ENCODE peak calls at places on chromosome 22, in six cellular contexts. W, M, G, F, A and V are unnamed samples.
A peak's percentile ranks its signal among the peaks of the same experiment; 100 is the strongest.

GRCh38 chr22:43209971-43210370 is 23.0 kb upstream of the TTLL12 start:
- DNase-seq in W (no peak), M (no peak), G (no peak), F (no peak), A (no peak), V (no peak)

GRCh38 chr22:38700271-38700788 is 413 bp downstream of the JOSD1 start:
- DNase-seq in W (no peak), M (no peak), G (peak; percentile 35), F (no peak), A (no peak), V (no peak)

GRCh38 chr22:39518996-39519680 is 1.2 kb upstream of the ATF4 start:
- DNase-seq in W (peak; percentile 62), M (no peak), G (no peak), F (no peak), A (no peak), V (no peak)

GRCh38 chr22:39363751-39364484 is 14.1 kb downstream of the SYNGR1 start:
- DNase-seq in W (peak; percentile 44), M (no peak), G (no peak), F (no peak), A (no peak), V (no peak)

GRCh38 chr22:38426628-38427027 is 28.4 kb downstream of the KCNJ4 start:
- DNase-seq in W (no peak), M (no peak), G (no peak), F (no peak), A (no peak), V (no peak)

GRCh38 chr22:49963647-49964026 is 3.1 kb downstream of the PIM3 start:
- DNase-seq in W (no peak), M (no peak), G (no peak), F (no peak), A (no peak), V (no peak)

GRCh38 chr22:20980938-20981722 is 967 bp upstream of the LZTR1 start:
- DNase-seq in W (no peak), M (no peak), G (no peak), F (no peak), A (no peak), V (no peak)

GRCh38 chr22:23370251-23370650 is 189.9 kb downstream of the BCR start:
- DNase-seq in W (no peak), M (no peak), G (no peak), F (peak; percentile 11), A (no peak), V (no peak)

GRCh38 chr22:23094695-23095466 is 24.6 kb downstream of the GNAZ start:
- DNase-seq in W (no peak), M (no peak), G (no peak), F (no peak), A (no peak), V (no peak)

GRCh38 chr22:47442821-47443220 is 680.4 kb downstream of the TBC1D22A start:
- DNase-seq in W (no peak), M (no peak), G (no peak), F (no peak), A (no peak), V (no peak)

GRCh38 chr22:50737728-50738648 is at the start of gene ACR:
- DNase-seq in W (no peak), M (no peak), G (no peak), F (no peak), A (no peak), V (no peak)

GRCh38 chr22:48899523-48900326 is 927.9 kb downstream of the BRD1 start:
- DNase-seq in W (no peak), M (no peak), G (no peak), F (no peak), A (no peak), V (no peak)

GRCh38 chr22:29840498-29840897 is 2.4 kb upstream of the ASCC2 start:
- DNase-seq in W (peak; percentile 61), M (no peak), G (no peak), F (no peak), A (no peak), V (no peak)

GRCh38 chr22:29660021-29660420 is 56.6 kb downstream of the NF2 start:
- DNase-seq in W (no peak), M (no peak), G (no peak), F (no peak), A (no peak), V (no peak)

GRCh38 chr22:41576877-41577276 is 12.8 kb downstream of the PMM1 start:
- DNase-seq in W (peak; percentile 78), M (peak; percentile 66), G (peak; percentile 82), F (peak; percentile 85), A (no peak), V (peak; percentile 50)

GRCh38 chr22:50730941-50731661 is 6.9 kb upstream of the ACR start:
- DNase-seq in W (no peak), M (no peak), G (no peak), F (peak; percentile 54), A (no peak), V (no peak)

GRCh38 chr22:25853078-25853477 is 111.1 kb downstream of the MYO18B start:
- DNase-seq in W (peak; percentile 7), M (no peak), G (no peak), F (no peak), A (no peak), V (no peak)

GRCh38 chr22:21937821-21938070 is 14.9 kb downstream of the PPM1F start:
- DNase-seq in W (no peak), M (no peak), G (no peak), F (no peak), A (no peak), V (no peak)

GRCh38 chr22:45425101-45425500 is 11.6 kb downstream of the RIBC2 start:
- DNase-seq in W (no peak), M (no peak), G (no peak), F (no peak), A (no peak), V (no peak)

GRCh38 chr22:49251371-49251770 is 576.3 kb downstream of the BRD1 start:
- DNase-seq in W (no peak), M (no peak), G (no peak), F (no peak), A (no peak), V (no peak)

GRCh38 chr22:37465721-37466120 is 20.5 kb downstream of the MFNG start:
- DNase-seq in W (no peak), M (no peak), G (no peak), F (no peak), A (no peak), V (no peak)

GRCh38 chr22:45518580-45518991 is 15.9 kb downstream of the FBLN1 start:
- DNase-seq in W (no peak), M (no peak), G (peak; percentile 24), F (no peak), A (no peak), V (no peak)

GRCh38 chr22:49238181-49239141 is 589.2 kb downstream of the BRD1 start:
- DNase-seq in W (no peak), M (no peak), G (no peak), F (peak; percentile 31), A (no peak), V (no peak)

DNA sequence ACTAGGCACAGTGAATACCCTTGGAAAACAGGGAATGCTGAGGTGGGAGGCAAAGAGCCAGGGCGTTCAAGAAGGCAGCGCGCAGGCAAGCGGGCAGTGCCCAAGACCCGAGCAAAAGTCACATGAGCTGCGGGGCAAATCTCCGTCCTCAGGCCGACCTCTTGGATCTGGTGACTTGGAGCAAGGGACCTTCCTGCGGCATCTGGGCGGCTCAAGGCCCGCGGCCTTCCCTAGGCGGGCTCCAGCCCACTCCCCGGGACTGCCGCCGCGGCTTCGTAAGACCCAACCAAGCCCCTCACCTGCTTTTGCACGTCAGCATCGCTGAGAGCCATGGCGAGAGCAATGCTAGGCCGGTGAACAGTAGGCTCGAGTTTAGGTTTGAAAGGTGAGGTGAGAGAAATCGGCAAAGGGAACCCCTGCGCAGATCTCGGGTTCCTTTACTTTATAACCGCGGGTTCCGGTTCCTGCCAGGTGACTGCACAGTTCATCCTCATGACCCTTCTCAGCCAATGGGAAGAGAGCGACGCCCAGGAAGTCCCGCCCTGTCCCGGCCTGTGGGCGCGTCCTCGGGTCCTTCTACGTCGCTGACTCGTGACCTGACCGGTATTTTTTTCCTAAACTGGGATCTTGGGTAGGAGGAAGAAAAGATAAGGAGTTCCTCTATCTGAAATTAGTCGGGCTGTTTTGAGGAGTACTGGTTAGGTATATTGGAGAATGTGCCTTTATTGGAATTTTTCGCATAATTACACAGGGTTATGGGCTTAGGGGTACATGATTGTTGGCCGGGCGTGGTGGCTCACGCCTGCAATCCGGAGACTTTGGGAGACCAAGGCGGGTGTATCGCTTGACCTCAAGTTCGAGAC is at the start of gene ATP6V1E1:
- DNase-seq in W (peak; percentile 99), M (peak; percentile 91), G (peak; percentile 94), F (peak; percentile 94), A (peak; percentile 88), V (peak; percentile 91)
- TF ChIP-seq POLR2A in W (peak; percentile 91), M (peak; percentile 94), G (peak; percentile 84), F (peak; percentile 92), A (peak; percentile 78), V (peak; percentile 85)

GRCh38 chr22:35092146-35092805 is 26.3 kb downstream of the ISX start:
- DNase-seq in W (no peak), M (no peak), G (no peak), F (no peak), A (no peak), V (no peak)
- TF ChIP-seq TAF1 in W (no peak), M (no peak), G (no peak), F (no peak), A (no peak), V (no peak)

GRCh38 chr22:31081963-31082605 is 966 bp downstream of the SMTN start:
- DNase-seq in W (no peak), M (no peak), G (no peak), F (no peak), A (no peak), V (no peak)

GRCh38 chr22:31080848-31081649 is at the start of gene SMTN:
- DNase-seq in W (peak; percentile 91), M (peak; percentile 90), G (peak; percentile 86), F (peak; percentile 99), A (peak; percentile 56), V (peak; percentile 86)

GRCh38 chr22:31083377-31083768 is 2.3 kb downstream of the SMTN start:
- DNase-seq in W (no peak), M (no peak), G (no peak), F (no peak), A (no peak), V (no peak)

GRCh38 chr22:31083923-31084810 is 3.0 kb downstream of the SMTN start:
- DNase-seq in W (peak; percentile 47), M (peak; percentile 33), G (no peak), F (no peak), A (no peak), V (peak; percentile 40)

GRCh38 chr22:31082606-31083376 is 1.7 kb downstream of the SMTN start:
- DNase-seq in W (peak; percentile 85), M (peak; percentile 36), G (peak; percentile 60), F (peak; percentile 79), A (no peak), V (peak; percentile 11)
- TF ChIP-seq POLR2AphosphoS5 in W (no peak), M (no peak), G (no peak), F (no peak), A (no peak), V (no peak)

GRCh38 chr22:27413702-27414101 is 387.9 kb downstream of the MN1 start:
- DNase-seq in W (no peak), M (no peak), G (no peak), F (no peak), A (no peak), V (no peak)

GRCh38 chr22:27408068-27408467 is 393.5 kb downstream of the MN1 start:
- DNase-seq in W (no peak), M (no peak), G (no peak), F (no peak), A (no peak), V (no peak)

GRCh38 chr22:27416553-27417427 is 384.8 kb downstream of the MN1 start:
- DNase-seq in W (no peak), M (no peak), G (no peak), F (peak; percentile 63), A (no peak), V (no peak)

GRCh38 chr22:27409299-27409698 is 392.3 kb downstream of the MN1 start:
- DNase-seq in W (no peak), M (no peak), G (peak; percentile 16), F (no peak), A (no peak), V (no peak)

GRCh38 chr22:27412866-27413445 is 388.6 kb downstream of the MN1 start:
- DNase-seq in W (no peak), M (no peak), G (no peak), F (no peak), A (no peak), V (no peak)
- TF ChIP-seq POLR2A in W (no peak), M (no peak), G (no peak), F (no peak), A (no peak), V (no peak)